ENCODE peak calls at places on chromosomes 16 and 17, in four cellular contexts. C is SK-N-SH, J is GM12878, W is K562. G is an unnamed sample.

GRCh38 chr16:15726715-15727114 is 76.7 kb downstream of the NDE1 start:
- DNase-seq in C (no peak), J (no peak), W (no peak), G (no peak)

GRCh38 chr17:4944163-4944553 is 4.1 kb downstream of the RNF167 start:
- DNase-seq in C (no peak), J (no peak), W (no peak), G (no peak)

GRCh38 chr16:17161034-17161433 is 309.7 kb downstream of the XYLT1 start:
- DNase-seq in C (no peak), J (no peak), W (no peak), G (no peak)

GRCh38 chr17:14760719-14761425 is 460.0 kb downstream of the HS3ST3B1 start:
- DNase-seq in W (no peak), J (no peak), C (no peak), G (no peak)

GRCh38 chr17:77546772-77547201 is 406.0 kb downstream of the SEC14L1 start:
- DNase-seq in J (no peak), C (peak; percentile 39), W (no peak), G (no peak)

GRCh38 chr17:34760931-34761500 is 181.6 kb downstream of the TMEM132E start:
- DNase-seq in W (no peak), C (no peak), J (no peak), G (no peak)

GRCh38 chr17:77382966-77383612 is 242.3 kb downstream of the SEC14L1 start:
- DNase-seq in C (no peak), J (no peak), W (no peak), G (no peak)

GRCh38 chr17:49914096-49914490 is 54.9 kb upstream of the DLX4 start:
- DNase-seq in J (no peak), C (no peak), W (no peak), G (no peak)

GRCh38 chr17:74325743-74326379 is at the start of gene KIF19:
- DNase-seq in J (no peak), W (peak; percentile 94), C (peak; percentile 91), G (no peak)

GRCh38 chr16:78249056-78249455 is 149.6 kb downstream of the WWOX start:
- DNase-seq in W (no peak), J (no peak), C (no peak), G (peak; percentile 12)

GRCh38 chr17:67487506-67487905 is 110.4 kb downstream of the PITPNC1 start:
- DNase-seq in W (no peak), C (no peak), J (no peak), G (no peak)

GRCh38 chr17:2302740-2303277 is 776 bp downstream of the SMG6 start:
- DNase-seq in W (no peak), C (peak; percentile 29), J (no peak), G (no peak)

GRCh38 chr17:36928450-36929125 is 8.7 kb upstream of the LHX1 start:
- DNase-seq in J (no peak), W (no peak), C (no peak), G (no peak)

GRCh38 chr17:74123350-74123749 is 80.1 kb upstream of the RPL38 start:
- DNase-seq in W (peak; percentile 15), C (no peak), J (no peak), G (no peak)

GRCh38 chr17:81328925-81329278 is 33.8 kb upstream of the SLC38A10 start:
- DNase-seq in W (no peak), C (peak; percentile 72), J (no peak), G (peak; percentile 55)

GRCh38 chr17:20009302-20010098 is at the start of gene SPECC1:
- DNase-seq in W (peak; percentile 28), J (no peak), C (peak; percentile 94), G (peak; percentile 87)

GRCh38 chr16:14061732-14062259 is 9.3 kb upstream of the MRTFB start:
- DNase-seq in J (no peak), W (no peak), C (no peak), G (no peak)

GRCh38 chr17:67196422-67196821 is 48.6 kb downstream of the HELZ start:
- DNase-seq in W (no peak), C (no peak), J (no peak), G (no peak)

GRCh38 chr17:82647593-82648164 is 565 bp downstream of the WDR45B start:
- DNase-seq in W (peak; percentile 84), J (no peak), C (peak; percentile 89), G (peak; percentile 56)

GRCh38 chr17:81322271-81323082 is 27.4 kb upstream of the SLC38A10 start:
- DNase-seq in W (peak; percentile 97), C (peak; percentile 94), J (no peak), G (peak; percentile 89)

GRCh38 chr17:45950888-45951287 is 48.2 kb upstream of the STH start:
- DNase-seq in J (no peak), W (no peak), C (no peak), G (no peak)

GRCh38 chr17:61235821-61236197 is 163.8 kb upstream of the TBX2 start:
- DNase-seq in W (no peak), C (no peak), J (no peak), G (no peak)

GRCh38 chr16:66481943-66482390 is 54.9 kb downstream of the BEAN1 start:
- DNase-seq in W (no peak), C (no peak), J (no peak), G (no peak)

GRCh38 chr16:1690810-1691209 is 12.7 kb downstream of the JPT2 start:
- DNase-seq in J (no peak), C (no peak), W (no peak), G (no peak)

GRCh38 chr17:9837551-9838471 is 12.1 kb downstream of the GLP2R start:
- DNase-seq in J (no peak), C (no peak), W (no peak), G (peak; percentile 90)

GRCh38 chr16:79272141-79272577 is 328.4 kb downstream of the MAF start:
- DNase-seq in C (no peak), J (no peak), W (no peak), G (no peak)

GRCh38 chr16:1197237-1197866 is 27.7 kb downstream of the TPSG1 start:
- DNase-seq in W (no peak), C (no peak), J (no peak), G (no peak)

GRCh38 chr17:29148257-29148789 is 31.9 kb downstream of the MYO18A start:
- DNase-seq in W (no peak), C (no peak), J (no peak), G (no peak)

GRCh38 chr16:31080035-31080629 is 5.9 kb downstream of the ZNF646 start:
- DNase-seq in C (no peak), W (no peak), J (no peak), G (no peak)

GRCh38 chr17:16215002-16215272 is 397 bp downstream of the NCOR1 start:
- DNase-seq in W (peak; percentile 54), C (peak; percentile 80), J (no peak), G (peak; percentile 50)

GRCh38 chr17:44198721-44199552 is 747 bp downstream of the ATXN7L3 start:
- DNase-seq in J (no peak), C (peak; percentile 97), W (peak; percentile 91), G (peak; percentile 85)

GRCh38 chr17:67239597-67239996 is 5.4 kb downstream of the HELZ start:
- DNase-seq in W (no peak), J (no peak), C (no peak), G (no peak)

GRCh38 chr17:29070795-29071194 is 27.9 kb downstream of the PIPOX start:
- DNase-seq in W (no peak), C (no peak), J (no peak), G (no peak)

GRCh38 chr16:10156111-10156510 is 26.1 kb downstream of the GRIN2A start:
- DNase-seq in C (no peak), J (no peak), W (no peak), G (no peak)

GRCh38 chr17:76982408-76983074 is 114.3 kb downstream of the MGAT5B start:
- DNase-seq in C (no peak), W (no peak), J (no peak), G (no peak)

GRCh38 chr17:62188713-62189112 is 123.6 kb upstream of the MED13 start:
- DNase-seq in J (no peak), C (no peak), W (no peak), G (peak; percentile 61)

GRCh38 chr16:58863042-58863441 is 128.9 kb upstream of the GOT2 start:
- DNase-seq in W (no peak), C (no peak), J (no peak), G (no peak)

GRCh38 chr17:48618366-48618896 is 3.3 kb upstream of the HOXB8 start:
- DNase-seq in J (no peak), W (peak; percentile 86), C (peak; percentile 98), G (peak; percentile 97)

GRCh38 chr17:72397687-72398086 is 276.9 kb downstream of the SOX9 start:
- DNase-seq in W (no peak), J (no peak), C (no peak), G (no peak)
- TF ChIP-seq MAX in W (no peak), J (no peak), C (no peak), G (peak; percentile 29)

GRCh38 chr17:38897671-38898290 is 27.6 kb upstream of the LASP1NB start:
- DNase-seq in W (no peak), C (no peak), J (no peak), G (no peak)
- TF ChIP-seq RCOR1 in W (no peak), C (no peak), J (no peak), G (no peak)

GRCh38 chr16:68972720-68973119 is 129.4 kb downstream of the TANGO6 start:
- DNase-seq in W (no peak), J (no peak), C (peak; percentile 27), G (peak; percentile 45)
- TF ChIP-seq EP300 in W (no peak), J (no peak), C (no peak), G (no peak)

DNA sequence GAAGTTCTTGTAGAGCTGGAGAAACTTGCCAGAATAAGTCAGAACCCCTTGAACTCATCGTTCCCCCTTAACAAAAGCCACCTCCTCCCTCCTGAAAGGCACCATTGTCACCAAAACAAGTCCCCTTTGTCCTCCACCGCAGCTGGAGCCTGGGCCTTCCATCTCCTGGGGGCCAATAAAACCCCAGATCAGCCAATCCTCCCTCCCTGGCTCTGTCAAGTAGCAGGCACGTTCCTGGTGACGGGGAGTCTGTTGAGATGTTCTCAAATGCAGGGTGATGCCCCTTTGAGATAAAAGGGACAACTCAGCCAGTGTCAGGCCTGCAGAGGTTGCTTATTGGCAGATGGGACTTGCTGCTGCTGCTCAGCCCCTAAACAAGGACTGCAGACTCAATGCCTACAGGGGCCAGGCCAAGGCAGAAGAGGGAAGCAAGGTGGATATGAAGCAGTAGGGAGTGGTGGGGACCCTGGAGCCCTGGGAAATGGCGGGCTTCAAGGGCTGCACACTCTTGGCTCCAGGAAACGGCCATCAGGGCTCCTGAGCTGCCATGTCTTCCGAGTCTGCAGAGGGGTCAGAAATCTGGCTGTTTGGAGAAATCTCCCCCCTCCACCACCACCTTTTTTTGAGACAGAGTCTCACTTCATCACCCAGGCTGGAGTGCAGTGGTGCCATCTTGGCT is 169.0 kb downstream of the KATNIP start:
- DNase-seq in C (peak; percentile 56), J (no peak), W (no peak), G (no peak)
- TF ChIP-seq MAX in C (no peak), J (no peak), W (no peak), G (no peak)

GRCh38 chr16:88431651-88432050 is 21.4 kb upstream of the ZFPM1 start:
- DNase-seq in J (no peak), W (no peak), C (no peak), G (no peak)

GRCh38 chr16:88430185-88430523 is 22.9 kb upstream of the ZFPM1 start:
- DNase-seq in J (no peak), C (no peak), W (no peak), G (no peak)

GRCh38 chr16:88432174-88432573 is 20.9 kb upstream of the ZFPM1 start:
- DNase-seq in W (no peak), J (no peak), C (no peak), G (no peak)

GRCh38 chr16:88429387-88430184 is 23.5 kb upstream of the ZFPM1 start:
- DNase-seq in J (no peak), C (no peak), W (no peak), G (no peak)

GRCh38 chr16:88430524-88431446 is 22.3 kb upstream of the ZFPM1 start:
- DNase-seq in J (no peak), C (no peak), W (peak; percentile 52), G (no peak)
- TF ChIP-seq RCOR1 in J (no peak), C (no peak), W (no peak), G (no peak)

GRCh38 chr16:48409839-48410610 is 24.8 kb upstream of the SIAH1 start:
- DNase-seq in C (no peak), W (no peak), J (no peak), G (peak; percentile 72)
- TF ChIP-seq EP300 in C (no peak), W (no peak), J (no peak), G (no peak)

G was measured in A549.